ENCODE peak calls at places on chromosomes 7 and 10, in five cellular contexts. N, B, G, I and Q are unnamed samples.

GRCh38 chr7:1368682-1369571 is 90.3 kb downstream of the MICALL2 start:
- DNase-seq in B (no peak), N (no peak), G (no peak), I (no peak), Q (no peak)

GRCh38 chr7:50718876-50719275 is 63.8 kb downstream of the GRB10 start:
- DNase-seq in B (no peak), I (no peak), N (no peak), G (no peak), Q (no peak)

GRCh38 chr10:101655581-101655980 is 39.4 kb downstream of the FBXW4 start:
- DNase-seq in N (peak), B (no peak), I (peak), G (no peak), Q (no peak)

GRCh38 chr7:46744957-46745699 is 824.1 kb upstream of the IGFBP3 start:
- DNase-seq in B (no peak), N (no peak), I (no peak), G (no peak), Q (peak)

GRCh38 chr7:33888206-33888605 is 17.1 kb upstream of the BMPER start:
- DNase-seq in N (no peak), G (peak), B (no peak), I (no peak), Q (no peak)

GRCh38 chr10:125428054-125428453 is 254.9 kb downstream of the TEX36 start:
- DNase-seq in I (no peak), B (no peak), G (no peak), N (no peak), Q (no peak)

GRCh38 chr7:80403686-80404241 is 108.1 kb downstream of the GNAT3 start:
- DNase-seq in G (no peak), I (peak), N (no peak), B (no peak), Q (no peak)

GRCh38 chr7:150411606-150412005 is 32.5 kb downstream of the ZNF775 start:
- DNase-seq in G (no peak), N (no peak), B (no peak), I (no peak), Q (no peak)

GRCh38 chr7:136205956-136206355 is 228.8 kb upstream of the MTPN start:
- DNase-seq in G (no peak), I (no peak), B (no peak), N (no peak), Q (no peak)

GRCh38 chr7:55552320-55553086 is 19.8 kb downstream of the VOPP1 start:
- DNase-seq in B (peak), N (peak), I (peak), G (peak), Q (no peak)

GRCh38 chr7:92608380-92609322 is 18.5 kb upstream of the FAM133B start:
- DNase-seq in N (no peak), G (peak), B (no peak), I (no peak), Q (no peak)

GRCh38 chr10:125515571-125515970 is 167.4 kb downstream of the TEX36 start:
- DNase-seq in I (no peak), N (no peak), B (no peak), G (no peak), Q (no peak)

GRCh38 chr10:121574519-121575170 is 23.6 kb downstream of the FGFR2 start:
- DNase-seq in I (no peak), N (no peak), B (no peak), G (peak), Q (no peak)

GRCh38 chr7:92953657-92954056 is 117.3 kb upstream of the CDK6 start:
- DNase-seq in G (peak), N (no peak), I (no peak), B (no peak), Q (no peak)

GRCh38 chr10:618229-618989 is 71.1 kb downstream of the DIP2C start:
- DNase-seq in I (no peak), N (no peak), G (no peak), B (no peak), Q (no peak)

GRCh38 chr10:621500-621899 is 68.0 kb downstream of the DIP2C start:
- DNase-seq in G (no peak), N (no peak), I (no peak), B (no peak), Q (no peak)

GRCh38 chr10:620417-620816 is 69.1 kb downstream of the DIP2C start:
- DNase-seq in N (no peak), I (no peak), B (no peak), G (no peak), Q (no peak)

GRCh38 chr10:620971-621370 is 68.5 kb downstream of the DIP2C start:
- DNase-seq in G (no peak), I (no peak), B (no peak), N (no peak), Q (no peak)

GRCh38 chr10:619710-620109 is 69.8 kb downstream of the DIP2C start:
- DNase-seq in I (no peak), G (no peak), B (no peak), N (no peak), Q (no peak)
- TF ChIP-seq CTCF in I (no peak), G (no peak), B (no peak), N (no peak), Q (no peak)

GRCh38 chr7:44244282-44244681 is 43.5 kb downstream of the YKT6 start:
- DNase-seq in G (no peak), N (no peak), I (peak), B (no peak), Q (no peak)
- TF ChIP-seq CTCF in G (peak), N (peak), I (peak), B (peak), Q (peak)

GRCh38 chr10:21727452-21728168 is 193.6 kb downstream of the MLLT10 start:
- DNase-seq in I (peak), N (no peak), G (peak), B (peak), Q (peak)
- TF ChIP-seq CTCF in I (no peak), N (no peak), G (no peak), B (no peak), Q (no peak)

GRCh38 chr10:66457629-66458028 is 468.2 kb upstream of the LRRTM3 start:
- DNase-seq in N (no peak), I (no peak), G (no peak), B (no peak), Q (no peak)

DNA sequence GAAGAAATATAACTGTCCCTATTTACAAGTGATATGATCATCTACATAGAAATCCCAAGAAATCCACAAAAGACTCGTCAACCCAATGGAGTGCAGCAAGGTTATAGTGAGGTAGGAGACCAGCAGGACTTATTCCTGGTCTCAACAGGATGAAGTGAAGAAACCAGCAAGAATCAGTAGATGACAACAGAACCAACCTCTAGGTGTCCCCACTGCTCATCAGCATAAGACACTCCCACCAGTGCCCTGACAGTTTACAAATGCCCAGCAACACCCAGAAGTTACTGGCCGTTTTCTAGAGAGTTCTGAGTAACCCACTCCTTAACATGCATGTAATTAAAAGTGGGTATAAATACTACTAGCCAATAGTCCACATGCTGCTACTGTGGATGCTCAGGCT is 470.5 kb upstream of the LRRTM3 start:
- DNase-seq in I (no peak), G (peak), B (no peak), N (no peak), Q (no peak)
- TF ChIP-seq CTCF in I (peak), G (peak), B (no peak), N (no peak), Q (no peak)

GRCh38 chr7:152956006-152956405 is 196.5 kb downstream of the ACTR3B start:
- DNase-seq in B (no peak), G (no peak), N (no peak), I (no peak), Q (no peak)
- TF ChIP-seq CTCF in B (no peak), G (no peak), N (no peak), I (no peak), Q (no peak)

GRCh38 chr10:70815504-70816219 is at the start of gene SGPL1:
- DNase-seq in B (peak), N (peak), I (peak), G (peak), Q (peak)
- TF ChIP-seq CTCF in B (peak), N (peak), I (peak), G (peak), Q (peak)

GRCh38 chr10:86709786-86710185 is 41.5 kb downstream of the LDB3 start:
- DNase-seq in B (no peak), I (no peak), G (no peak), N (no peak), Q (no peak)

GRCh38 chr10:86711957-86712708 is 43.8 kb downstream of the LDB3 start:
- DNase-seq in N (peak), G (no peak), B (no peak), I (peak), Q (no peak)

GRCh38 chr10:86708783-86709778 is 40.8 kb downstream of the LDB3 start:
- DNase-seq in N (no peak), B (no peak), I (no peak), G (no peak), Q (no peak)

GRCh38 chr10:86710987-86711236 is 42.6 kb downstream of the LDB3 start:
- DNase-seq in B (no peak), N (no peak), I (no peak), G (no peak), Q (no peak)

GRCh38 chr10:86711237-86711956 is 43.1 kb downstream of the LDB3 start:
- DNase-seq in G (peak), I (peak), N (peak), B (peak), Q (peak)
- TF ChIP-seq CTCF in G (no peak), I (peak), N (peak), B (peak), Q (peak)

GRCh38 chr7:156975620-156976019 is 26.1 kb downstream of the NOM1 start:
- DNase-seq in I (no peak), G (no peak), N (no peak), B (no peak), Q (no peak)

GRCh38 chr7:156964971-156965370 is 15.5 kb downstream of the NOM1 start:
- DNase-seq in G (no peak), N (no peak), I (no peak), B (no peak), Q (no peak)

GRCh38 chr7:156968183-156968582 is 18.7 kb downstream of the NOM1 start:
- DNase-seq in B (no peak), I (no peak), G (no peak), N (no peak), Q (no peak)

GRCh38 chr7:156966387-156966786 is 16.9 kb downstream of the NOM1 start:
- DNase-seq in N (no peak), B (no peak), I (no peak), G (no peak), Q (no peak)

GRCh38 chr7:156969972-156970420 is 20.5 kb downstream of the NOM1 start:
- DNase-seq in G (peak), I (peak), B (no peak), N (no peak), Q (no peak)
- TF ChIP-seq CTCF in G (peak), I (peak), B (peak), N (peak), Q (peak)

GRCh38 chr7:141355057-141355456 is 196.2 kb upstream of the AGK start:
- DNase-seq in I (peak), G (no peak), B (no peak), N (peak), Q (peak)
- TF ChIP-seq CTCF in I (no peak), G (no peak), B (no peak), N (no peak), Q (no peak)

DNA sequence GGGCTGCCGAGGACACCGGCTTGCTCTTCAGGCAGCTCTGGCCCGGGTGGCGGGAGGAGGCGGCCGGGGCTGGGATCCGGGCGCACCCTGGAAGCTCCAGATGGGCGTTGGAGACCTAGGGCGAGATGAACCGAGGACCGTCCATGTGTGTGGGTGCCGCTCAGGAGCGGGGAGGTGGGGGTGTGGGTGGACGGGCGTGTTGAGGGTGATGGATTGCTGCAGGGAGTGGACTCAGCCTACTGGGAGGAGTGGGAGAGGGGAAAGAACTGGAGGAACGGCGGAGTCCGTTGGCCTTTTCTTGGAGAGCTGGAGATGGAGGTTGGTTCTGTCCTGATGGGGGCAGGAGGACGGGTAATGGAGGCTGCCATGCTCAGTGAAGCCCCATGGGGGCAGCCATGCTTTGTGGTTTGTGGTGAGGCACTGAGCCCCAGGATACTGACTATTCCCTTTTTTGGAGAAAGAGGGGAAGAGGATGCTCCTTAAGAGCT is 27.1 kb downstream of the HIF1AN start:
- DNase-seq in B (no peak), I (peak), N (peak), G (peak), Q (peak)
- TF ChIP-seq CTCF in B (no peak), I (peak), N (no peak), G (peak), Q (peak)